ENCODE peak calls at places on chromosome 2, in eight cellular contexts. D is adrenal gland; F is dorsolateral prefrontal cortex; U is cardiac muscle cell; G is stimulated activated CD4-positive, alpha-beta T cell treated with anti-CD3 and anti-CD28 coated beads, Interleukin-1b, Interleukin-23, amount 100 ng/mL, for 4 hours; I is naive B cell; T is NCI-H524 treated with DMSO at 0.1 percent for 48 hours; Q is H9. W is an unnamed sample.
A peak's percentile ranks its signal among the peaks of the same experiment; 100 is the strongest.

GRCh38 chr2:203987959-203988358 is 51.4 kb downstream of the ICOS start:
- DNase-seq in Q (no peak), G (no peak), D (no peak), I (no peak), F (no peak), T (no peak), U (no peak), W (no peak)

GRCh38 chr2:177326591-177326990 is 62.1 kb upstream of the NFE2L2 start:
- DNase-seq in G (no peak), F (no peak), Q (no peak), D (no peak), U (no peak), T (no peak), I (no peak), W (no peak)

GRCh38 chr2:190365499-190366204 is 22.3 kb downstream of the INPP1 start:
- DNase-seq in I (no peak), G (no peak), T (no peak), F (no peak), U (no peak), D (no peak), Q (no peak), W (no peak)

GRCh38 chr2:36672199-36672598 is 24.3 kb upstream of the VIT start:
- DNase-seq in Q (no peak), I (no peak), U (peak; percentile 42), F (no peak), G (no peak), D (no peak), T (no peak), W (no peak)

GRCh38 chr2:228180126-228181097 is 1.1 kb downstream of the SPHKAP start:
- DNase-seq in T (peak; percentile 6), I (no peak), D (no peak), Q (peak; percentile 71), G (no peak), U (peak; percentile 71), F (no peak), W (no peak)

GRCh38 chr2:241159116-241159515 is 8.8 kb downstream of the PPP1R7 start:
- DNase-seq in T (no peak), D (no peak), G (no peak), F (no peak), Q (no peak), U (no peak), I (no peak), W (no peak)

GRCh38 chr2:239519921-239520585 is 119.2 kb upstream of the HDAC4 start:
- DNase-seq in G (no peak), D (no peak), F (no peak), U (no peak), T (no peak), I (no peak), Q (no peak), W (no peak)

GRCh38 chr2:219661955-219662395 is 34.5 kb downstream of the SLC4A3 start:
- DNase-seq in D (no peak), T (no peak), U (no peak), G (no peak), I (no peak), Q (peak; percentile 26), F (no peak), W (no peak)

GRCh38 chr2:7427293-7428060 is 510.3 kb downstream of the RNF144A start:
- DNase-seq in G (peak; percentile 28), T (peak; percentile 38), D (peak; percentile 24), Q (peak; percentile 36), F (no peak), U (peak; percentile 69), I (peak; percentile 58), W (peak; percentile 60)

GRCh38 chr2:241047253-241048010 is 49.0 kb downstream of the SNED1 start:
- DNase-seq in I (no peak), D (no peak), U (no peak), F (no peak), Q (no peak), G (no peak), T (no peak), W (no peak)

GRCh38 chr2:239979243-239980023 is 45.7 kb downstream of the NDUFA10 start:
- DNase-seq in G (no peak), D (no peak), U (peak; percentile 78), Q (peak; percentile 88), F (peak; percentile 67), T (no peak), I (no peak), W (no peak)

GRCh38 chr2:19796036-19796703 is 105.6 kb downstream of the TTC32 start:
- DNase-seq in F (no peak), Q (no peak), I (no peak), T (no peak), G (no peak), D (no peak), U (no peak), W (no peak)

GRCh38 chr2:45755585-45756330 is 104.3 kb downstream of the PRKCE start:
- DNase-seq in Q (no peak), U (no peak), T (no peak), D (no peak), I (no peak), G (no peak), F (no peak), W (no peak)

GRCh38 chr2:229342376-229342775 is 71.3 kb upstream of the PID1 start:
- DNase-seq in T (no peak), Q (peak; percentile 74), G (no peak), U (peak; percentile 35), D (peak; percentile 69), F (peak; percentile 55), I (no peak), W (no peak)

GRCh38 chr2:67079729-67080128 is 317.4 kb upstream of the ETAA1 start:
- DNase-seq in G (no peak), Q (no peak), T (no peak), U (no peak), D (no peak), I (no peak), F (no peak), W (no peak)

GRCh38 chr2:100820346-100821254 is 661 bp downstream of the NPAS2 start:
- DNase-seq in D (peak; percentile 32), T (no peak), Q (no peak), U (no peak), F (no peak), I (no peak), G (no peak), W (no peak)

GRCh38 chr2:135662088-135662487 is 79.6 kb upstream of the UBXN4 start:
- DNase-seq in T (no peak), Q (no peak), I (no peak), U (no peak), G (no peak), F (no peak), D (no peak), W (no peak)

GRCh38 chr2:174939046-174939445 is 66.1 kb downstream of the CHN1 start:
- DNase-seq in I (no peak), D (no peak), T (no peak), U (no peak), F (no peak), G (no peak), Q (no peak), W (no peak)

GRCh38 chr2:152483276-152483996 is 148.5 kb downstream of the FMNL2 start:
- DNase-seq in T (no peak), U (no peak), D (no peak), I (no peak), Q (no peak), G (no peak), F (no peak), W (no peak)

GRCh38 chr2:3430211-3430610 is 50.7 kb downstream of the TRAPPC12 start:
- DNase-seq in T (no peak), F (no peak), G (no peak), U (no peak), I (no peak), D (no peak), Q (no peak), W (no peak)

GRCh38 chr2:105291981-105292380 is 37.6 kb downstream of the TGFBRAP1 start:
- DNase-seq in D (no peak), I (no peak), F (no peak), T (no peak), G (no peak), Q (no peak), U (no peak), W (no peak)

GRCh38 chr2:239164281-239164871 is 236.4 kb downstream of the HDAC4 start:
- DNase-seq in U (no peak), Q (no peak), G (no peak), D (no peak), T (no peak), I (no peak), F (peak; percentile 41), W (no peak)

GRCh38 chr2:182117203-182117602 is 131.6 kb downstream of the PPP1R1C start:
- DNase-seq in F (no peak), Q (no peak), D (no peak), T (no peak), I (no peak), U (no peak), G (no peak), W (no peak)

GRCh38 chr2:133837441-133838090 is 269.3 kb upstream of the NCKAP5 start:
- DNase-seq in F (no peak), I (no peak), U (no peak), T (peak; percentile 90), G (no peak), Q (no peak), D (no peak), W (peak; percentile 86)

GRCh38 chr2:15784106-15784885 is 156.1 kb upstream of the MYCN start:
- DNase-seq in U (no peak), Q (no peak), T (no peak), D (no peak), I (no peak), G (no peak), F (no peak), W (no peak)

GRCh38 chr2:181264436-181264835 is 192.8 kb upstream of the ITGA4 start:
- DNase-seq in I (no peak), F (no peak), Q (no peak), D (no peak), U (no peak), T (no peak), G (no peak), W (no peak)

W was measured in NCI-H446 treated with DMSO at 0.1 percent for 48 hours.